ENCODE peak calls at places on chromosomes 6 and 20, in eight cellular contexts. K, M, E, A, C, B, V and S are unnamed samples.

GRCh38 chr6:167108278-167108677 is 14.6 kb upstream of the CCR6 start:
- DNase-seq in K (no peak), M (no peak), E (no peak), A (no peak), C (no peak), B (no peak), V (no peak), S (no peak)

GRCh38 chr6:91079939-91080338 is 493.1 kb upstream of the MAP3K7 start:
- DNase-seq in K (no peak), M (no peak), E (no peak), A (no peak), C (no peak), B (no peak), V (peak), S (no peak)

GRCh38 chr20:62618622-62619529 is 23.4 kb upstream of the SLCO4A1 start:
- DNase-seq in K (no peak), M (no peak), E (peak), A (no peak), C (no peak), B (no peak), V (no peak), S (peak)

GRCh38 chr6:20737912-20738311 is 203.7 kb downstream of the CDKAL1 start:
- DNase-seq in K (no peak), M (peak), E (no peak), A (no peak), C (no peak), B (no peak), V (no peak), S (no peak)

GRCh38 chr20:8242066-8242465 is 110.0 kb downstream of the PLCB1 start:
- DNase-seq in K (no peak), M (no peak), E (no peak), A (no peak), C (no peak), B (no peak), V (no peak), S (no peak)

GRCh38 chr20:1811621-1812498 is 83.3 kb upstream of the SIRPA start:
- DNase-seq in K (peak), M (no peak), E (no peak), A (no peak), C (no peak), B (peak), V (no peak), S (no peak)

GRCh38 chr6:89208551-89208950 is 8.6 kb downstream of the GABRR1 start:
- DNase-seq in K (no peak), M (no peak), E (no peak), A (no peak), C (no peak), B (no peak), V (no peak), S (no peak)

GRCh38 chr6:125793280-125793679 is 2.5 kb downstream of the NCOA7 start:
- DNase-seq in K (no peak), M (no peak), E (no peak), A (no peak), C (no peak), B (no peak), V (no peak), S (no peak)

GRCh38 chr6:28258877-28259777 is at the start of gene NKAPL:
- DNase-seq in K (peak), M (peak), E (peak), A (no peak), C (peak), B (no peak), V (no peak), S (no peak)

GRCh38 chr20:653110-653589 is at the start of gene SRXN1:
- DNase-seq in K (peak), M (peak), E (peak), A (peak), C (peak), B (peak), V (peak), S (peak)

GRCh38 chr20:2283706-2284423 is 11.9 kb upstream of the TGM3 start:
- DNase-seq in K (no peak), M (no peak), E (no peak), A (no peak), C (no peak), B (peak), V (no peak), S (no peak)

GRCh38 chr20:53547664-53548239 is 45.9 kb downstream of the ZNF217 start:
- DNase-seq in K (peak), M (peak), E (no peak), A (peak), C (peak), B (peak), V (peak), S (peak)

GRCh38 chr6:42970859-42971612 is 7.9 kb downstream of the PEX6 start:
- DNase-seq in K (peak), M (no peak), E (no peak), A (no peak), C (no peak), B (peak), V (no peak), S (no peak)

GRCh38 chr6:51865176-51865575 is 222.2 kb downstream of the PKHD1 start:
- DNase-seq in K (no peak), M (no peak), E (no peak), A (no peak), C (no peak), B (no peak), V (no peak), S (no peak)

GRCh38 chr20:24773168-24773567 is 175.9 kb upstream of the CST7 start:
- DNase-seq in K (no peak), M (no peak), E (no peak), A (no peak), C (no peak), B (no peak), V (no peak), S (no peak)

GRCh38 chr6:131476362-131476761 is 96.7 kb upstream of the ARG1 start:
- DNase-seq in K (no peak), M (no peak), E (no peak), A (no peak), C (no peak), B (no peak), V (no peak), S (no peak)

GRCh38 chr20:32470025-32470861 is 112.1 kb downstream of the ASXL1 start:
- DNase-seq in K (peak), M (peak), E (no peak), A (peak), C (no peak), B (peak), V (peak), S (peak)

GRCh38 chr20:24764027-24764797 is 184.9 kb upstream of the CST7 start:
- DNase-seq in K (no peak), M (no peak), E (no peak), A (no peak), C (no peak), B (no peak), V (no peak), S (no peak)

GRCh38 chr6:37587776-37588744 is 88.4 kb upstream of the CCDC167 start:
- DNase-seq in K (no peak), M (no peak), E (no peak), A (peak), C (no peak), B (no peak), V (no peak), S (no peak)

GRCh38 chr20:796916-797315 is 28.6 kb upstream of the SLC52A3 start:
- DNase-seq in K (no peak), M (no peak), E (no peak), A (no peak), C (no peak), B (no peak), V (no peak), S (no peak)

GRCh38 chr6:22774129-22774528 is 204.8 kb downstream of the HDGFL1 start:
- DNase-seq in K (no peak), M (no peak), E (no peak), A (no peak), C (no peak), B (no peak), V (no peak), S (no peak)

GRCh38 chr20:43939762-43940121 is 25.1 kb downstream of the TOX2 start:
- DNase-seq in K (no peak), M (peak), E (no peak), A (no peak), C (no peak), B (no peak), V (no peak), S (no peak)

GRCh38 chr20:38082894-38083293 is 49.3 kb downstream of the RPRD1B start:
- DNase-seq in K (no peak), M (no peak), E (no peak), A (no peak), C (no peak), B (no peak), V (no peak), S (no peak)

GRCh38 chr20:25282034-25282781 is 34.3 kb downstream of the PYGB start:
- DNase-seq in K (no peak), M (peak), E (no peak), A (no peak), C (no peak), B (no peak), V (no peak), S (no peak)

GRCh38 chr20:50540620-50541605 is 30.7 kb downstream of the PTPN1 start:
- DNase-seq in K (peak), M (no peak), E (no peak), A (no peak), C (no peak), B (peak), V (no peak), S (no peak)

GRCh38 chr6:17945111-17945510 is 42.3 kb downstream of the KIF13A start:
- DNase-seq in K (peak), M (no peak), E (no peak), A (no peak), C (no peak), B (no peak), V (no peak), S (no peak)

GRCh38 chr6:36487698-36488097 is 44.9 kb downstream of the KCTD20 start:
- DNase-seq in K (peak), M (no peak), E (no peak), A (no peak), C (no peak), B (no peak), V (no peak), S (no peak)

GRCh38 chr6:10682319-10682988 is 12.0 kb downstream of the C6orf52 start:
- DNase-seq in K (no peak), M (no peak), E (no peak), A (no peak), C (no peak), B (no peak), V (no peak), S (no peak)

GRCh38 chr6:101066481-101066880 is 185.4 kb upstream of the ASCC3 start:
- DNase-seq in K (no peak), M (no peak), E (no peak), A (no peak), C (no peak), B (no peak), V (no peak), S (no peak)

GRCh38 chr6:118974790-118975189 is 39.8 kb upstream of the MCM9 start:
- DNase-seq in K (no peak), M (no peak), E (no peak), A (no peak), C (no peak), B (no peak), V (no peak), S (no peak)

GRCh38 chr20:41029150-41029872 is 689 bp downstream of the TOP1 start:
- DNase-seq in K (peak), M (no peak), E (no peak), A (peak), C (peak), B (peak), V (peak), S (no peak)

GRCh38 chr6:84224251-84224650 is 3.2 kb downstream of the CEP162 start:
- DNase-seq in K (peak), M (no peak), E (no peak), A (no peak), C (no peak), B (no peak), V (no peak), S (no peak)

GRCh38 chr6:73525546-73526330 is 4.9 kb upstream of the EEF1A1 start:
- DNase-seq in K (peak), M (no peak), E (no peak), A (no peak), C (no peak), B (no peak), V (no peak), S (no peak)

GRCh38 chr20:33789109-33789857 is 21.9 kb upstream of the CHMP4B start:
- DNase-seq in K (peak), M (no peak), E (no peak), A (peak), C (no peak), B (peak), V (no peak), S (no peak)

GRCh38 chr6:127342296-127342945 is 988 bp downstream of the ECHDC1 start:
- DNase-seq in K (peak), M (peak), E (no peak), A (no peak), C (no peak), B (peak), V (peak), S (peak)

GRCh38 chr20:48846516-48847492 is 19.0 kb upstream of the PREX1 start:
- DNase-seq in K (no peak), M (no peak), E (peak), A (peak), C (peak), B (peak), V (peak), S (peak)

GRCh38 chr20:47336013-47336754 is 20.3 kb downstream of the ZMYND8 start:
- DNase-seq in K (peak), M (no peak), E (no peak), A (no peak), C (no peak), B (no peak), V (no peak), S (peak)

GRCh38 chr6:5084192-5084786 is 852 bp upstream of the PPP1R3G start:
- DNase-seq in K (no peak), M (no peak), E (no peak), A (peak), C (no peak), B (no peak), V (peak), S (no peak)